ENCODE peak calls at places on chromosomes 11 and 22, in eight cellular contexts. I is cardiac fibroblast, X is epithelial cell of esophagus, Y is fibroblast of the aortic adventitia, C is AG10803, W is AG09309, A is HL-60, V is Peyer's patch. P is an unnamed sample.

GRCh38 chr22:50085211-50085999 is at the start of gene MLC1:
- DNase-seq in I (peak), X (peak), Y (peak), C (no peak), W (no peak), A (peak), V (no peak), P (peak)

GRCh38 chr11:88016392-88017020 is 158.7 kb downstream of the RAB38 start:
- DNase-seq in I (peak), X (peak), Y (peak), C (peak), W (peak), A (peak), V (no peak), P (no peak)

GRCh38 chr11:69251639-69252493 is 42.1 kb upstream of the MYEOV start:
- DNase-seq in I (no peak), X (no peak), Y (no peak), C (no peak), W (no peak), A (no peak), V (no peak), P (no peak)

GRCh38 chr11:131524186-131524585 is 153.8 kb downstream of the NTM start:
- DNase-seq in I (no peak), X (no peak), Y (no peak), C (no peak), W (no peak), A (no peak), V (no peak), P (no peak)

GRCh38 chr11:62851807-62852522 is 12.6 kb upstream of the WDR74 start:
- DNase-seq in I (no peak), X (no peak), Y (no peak), C (no peak), W (no peak), A (peak), V (no peak), P (no peak)

GRCh38 chr11:2686360-2687222 is 13.2 kb downstream of the KCNQ1OT1 start:
- DNase-seq in I (no peak), X (no peak), Y (no peak), C (no peak), W (no peak), A (no peak), V (peak), P (peak)

GRCh38 chr22:26494506-26494905 is 10.8 kb downstream of the SRRD start:
- DNase-seq in I (no peak), X (no peak), Y (no peak), C (no peak), W (no peak), A (no peak), V (no peak), P (no peak)

GRCh38 chr11:3162410-3163240 is 2.5 kb downstream of the OSBPL5 start:
- DNase-seq in I (no peak), X (no peak), Y (no peak), C (no peak), W (no peak), A (no peak), V (peak), P (peak)

GRCh38 chr11:77179048-77179447 is 51.0 kb downstream of the MYO7A start:
- DNase-seq in I (no peak), X (no peak), Y (no peak), C (no peak), W (no peak), A (no peak), V (no peak), P (no peak)

GRCh38 chr22:34886391-34886790 is 179.6 kb upstream of the ISX start:
- DNase-seq in I (no peak), X (no peak), Y (peak), C (peak), W (no peak), A (no peak), V (no peak), P (no peak)
- TF ChIP-seq CTCF in I (no peak), X (no peak), Y (no peak), C (no peak), W (no peak), A (no peak), V (no peak), P (no peak)

DNA sequence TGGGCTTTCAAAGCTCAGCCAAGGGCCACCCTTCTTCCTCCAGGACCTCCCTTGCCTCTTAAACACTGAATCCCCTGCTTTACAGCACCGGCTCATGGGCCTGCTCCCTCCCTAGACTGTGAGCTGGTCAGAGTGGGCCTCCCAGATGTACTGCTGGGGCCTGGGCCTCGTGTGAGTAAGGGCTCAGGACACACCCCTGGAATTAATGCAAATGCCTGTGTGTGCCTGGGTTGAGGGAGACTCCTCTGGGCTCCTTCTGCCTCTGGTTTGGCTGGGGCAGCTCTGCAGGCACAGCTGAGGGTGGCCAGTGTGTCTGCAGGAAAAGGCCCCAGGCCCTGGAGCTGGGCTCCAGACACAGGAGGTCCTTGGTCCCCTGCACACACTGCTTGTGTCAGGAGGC is 24.2 kb downstream of the ALX4 start:
- DNase-seq in I (no peak), X (no peak), Y (no peak), C (no peak), W (no peak), A (no peak), V (no peak), P (no peak)
- TF ChIP-seq CTCF in I (no peak), X (no peak), Y (no peak), C (no peak), W (no peak), A (no peak), V (no peak), P (no peak)

DNA sequence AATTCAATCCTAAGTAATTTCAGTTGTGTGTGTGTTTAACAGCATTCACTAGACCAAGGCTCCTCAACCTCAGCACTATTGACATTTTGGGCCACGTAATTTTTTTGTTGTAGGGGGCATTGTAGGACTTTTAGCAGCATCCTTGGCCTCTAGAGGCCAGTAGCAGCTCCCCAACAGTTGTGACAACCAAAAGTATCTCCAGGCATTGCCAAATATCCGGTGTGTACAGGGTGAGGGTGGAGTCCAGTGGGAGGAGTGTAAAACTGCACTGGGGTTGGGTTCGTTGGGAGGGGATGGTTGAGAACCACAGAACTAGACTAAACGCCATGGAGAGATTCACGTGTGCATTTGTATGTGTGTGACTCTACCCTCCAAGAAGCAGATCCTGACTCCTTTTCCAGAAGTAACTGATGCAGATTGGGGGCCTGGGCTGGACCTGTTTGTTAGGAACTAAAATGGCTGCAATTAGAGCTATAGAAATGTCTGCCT is 5.9 kb upstream of the PHF21A start:
- DNase-seq in I (peak), X (peak), Y (peak), C (peak), W (peak), A (peak), V (no peak), P (peak)
- TF ChIP-seq CTCF in I (peak), X (peak), Y (peak), C (peak), W (peak), A (peak), V (no peak), P (peak)

GRCh38 chr22:25068701-25069100 is 116.2 kb downstream of the KIAA1671 start:
- DNase-seq in I (no peak), X (no peak), Y (no peak), C (no peak), W (no peak), A (no peak), V (no peak), P (no peak)

GRCh38 chr22:25070870-25071465 is 118.5 kb downstream of the KIAA1671 start:
- DNase-seq in I (no peak), X (no peak), Y (peak), C (no peak), W (no peak), A (no peak), V (no peak), P (no peak)

GRCh38 chr22:25069426-25069757 is 116.9 kb downstream of the KIAA1671 start:
- DNase-seq in I (no peak), X (no peak), Y (no peak), C (no peak), W (no peak), A (no peak), V (no peak), P (no peak)

GRCh38 chr22:25071720-25072119 is 119.2 kb downstream of the KIAA1671 start:
- DNase-seq in I (no peak), X (no peak), Y (no peak), C (no peak), W (no peak), A (no peak), V (no peak), P (no peak)

DNA sequence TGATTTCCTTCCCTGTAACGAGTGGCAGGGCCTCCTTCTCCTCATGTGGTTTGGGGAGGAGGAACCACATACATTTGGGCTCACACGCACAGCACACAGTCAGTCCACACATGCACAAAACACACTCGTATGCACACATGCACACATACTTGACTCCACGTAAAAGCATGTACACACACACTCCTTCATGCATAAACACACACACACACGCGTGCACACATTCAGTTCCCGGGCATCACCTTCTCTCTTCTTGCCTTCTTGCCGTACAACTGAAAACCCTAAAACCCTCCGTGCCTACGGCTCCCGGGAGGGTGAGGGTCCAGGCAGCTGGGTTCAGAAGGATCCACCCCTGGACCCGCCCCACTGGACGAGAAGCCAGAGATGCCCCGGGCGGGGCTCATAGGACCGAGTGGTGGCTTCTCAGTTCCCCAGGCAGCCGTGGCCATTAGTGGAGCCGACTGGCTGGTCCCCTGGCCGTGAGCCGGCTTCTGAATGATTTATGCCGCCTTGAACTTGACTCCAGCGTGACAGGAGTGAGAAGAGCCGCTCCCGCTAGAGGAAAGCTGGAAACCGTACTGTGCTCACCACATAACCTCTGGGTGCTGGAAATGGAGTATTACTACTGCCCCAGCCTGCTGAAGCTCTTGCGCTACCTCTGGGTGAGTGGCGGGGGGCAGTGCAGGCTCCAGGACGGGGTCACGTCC is 117.4 kb downstream of the KIAA1671 start:
- DNase-seq in I (no peak), X (no peak), Y (peak), C (no peak), W (no peak), A (no peak), V (no peak), P (no peak)
- TF ChIP-seq CTCF in I (no peak), X (no peak), Y (no peak), C (no peak), W (no peak), A (no peak), V (no peak), P (no peak)

GRCh38 chr11:58926251-58926650 is 13.0 kb upstream of the GLYATL1 start:
- DNase-seq in I (no peak), X (no peak), Y (peak), C (no peak), W (no peak), A (no peak), V (no peak), P (no peak)

GRCh38 chr11:58924230-58924629 is 15.1 kb upstream of the GLYATL1 start:
- DNase-seq in I (no peak), X (no peak), Y (no peak), C (no peak), W (no peak), A (no peak), V (no peak), P (no peak)

GRCh38 chr11:58922475-58922874 is 16.8 kb upstream of the GLYATL1 start:
- DNase-seq in I (no peak), X (peak), Y (no peak), C (no peak), W (no peak), A (no peak), V (no peak), P (no peak)

GRCh38 chr11:58921778-58922390 is 17.4 kb upstream of the GLYATL1 start:
- DNase-seq in I (no peak), X (no peak), Y (no peak), C (no peak), W (no peak), A (no peak), V (no peak), P (no peak)

DNA sequence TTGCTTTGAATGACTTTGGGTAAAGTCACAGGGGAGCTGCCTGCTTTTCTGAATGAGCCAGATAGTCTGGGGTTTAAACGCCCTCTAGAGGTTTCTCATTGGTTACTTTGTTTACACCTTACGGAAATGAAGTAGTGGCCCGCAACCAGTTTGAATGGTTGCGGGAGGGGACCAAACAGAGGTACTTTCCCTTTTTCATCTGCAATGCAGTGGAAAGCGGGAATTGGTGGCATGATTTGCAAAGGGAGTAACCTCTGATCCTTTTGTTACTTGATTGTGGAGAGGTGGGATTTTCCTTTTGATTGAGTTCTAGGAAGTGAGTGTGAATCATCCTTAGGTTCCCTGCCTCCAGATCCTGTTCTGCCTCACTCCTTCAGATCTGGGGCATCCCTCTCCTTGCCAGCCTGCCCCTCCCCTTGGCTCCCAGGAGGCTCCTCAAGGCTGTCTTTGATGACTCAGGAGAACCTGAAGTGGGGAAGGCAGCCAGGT is 15.9 kb upstream of the GLYATL1 start:
- DNase-seq in I (peak), X (peak), Y (peak), C (peak), W (no peak), A (no peak), V (no peak), P (no peak)
- TF ChIP-seq CTCF in I (peak), X (peak), Y (peak), C (peak), W (peak), A (no peak), V (peak), P (peak)

DNA sequence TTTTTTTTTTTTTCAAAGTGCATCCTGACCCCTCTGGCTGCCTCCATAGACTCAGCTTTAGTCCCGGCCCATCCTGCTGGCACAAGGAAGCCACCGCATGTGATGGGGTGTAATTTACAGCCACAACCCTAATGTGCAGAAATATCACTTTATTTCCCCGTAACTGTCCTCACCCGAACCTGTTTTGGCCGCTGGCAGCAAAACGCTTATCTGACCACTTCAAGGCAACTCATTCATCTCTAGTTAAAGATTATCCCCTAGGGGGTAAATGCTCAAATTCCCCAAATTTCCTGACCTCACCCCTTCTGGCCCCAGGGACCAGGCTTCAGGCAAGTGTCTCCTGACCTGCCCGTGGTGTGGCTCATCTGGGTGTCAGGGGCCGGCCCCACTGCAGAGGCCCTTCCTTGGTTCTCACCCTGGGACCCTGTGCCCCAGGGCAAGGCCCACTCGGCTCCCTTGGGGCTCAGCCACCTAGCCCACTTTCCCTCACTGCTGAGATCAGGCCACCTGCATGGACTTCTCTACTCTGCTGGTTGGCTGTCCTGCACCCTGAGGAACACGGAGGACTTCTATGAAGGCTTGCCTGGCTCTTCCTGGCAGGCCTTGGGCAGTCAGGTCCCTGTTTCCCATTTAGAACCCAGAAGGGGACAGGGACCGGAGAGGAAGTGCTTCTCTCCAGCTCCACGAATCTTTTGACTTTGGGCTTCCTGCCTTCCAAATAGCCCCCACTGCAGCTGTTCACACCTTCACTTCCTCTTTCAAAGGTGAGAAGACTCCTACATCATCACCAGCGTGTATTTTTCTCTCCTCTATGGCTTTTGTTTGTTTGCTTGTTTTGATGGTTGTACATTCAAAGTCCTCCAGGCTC is 53.3 kb downstream of the WNT11 start:
- DNase-seq in I (no peak), X (no peak), Y (no peak), C (no peak), W (no peak), A (no peak), V (peak), P (no peak)
- TF ChIP-seq CTCF in I (no peak), X (no peak), Y (no peak), C (no peak), W (no peak), A (no peak), V (no peak), P (no peak)

GRCh38 chr22:21641795-21642583 is at the start of gene SDF2L1:
- DNase-seq in I (peak), X (peak), Y (peak), C (peak), W (peak), A (peak), V (peak), P (peak)

GRCh38 chr22:21639359-21639758 is 2.7 kb upstream of the SDF2L1 start:
- DNase-seq in I (no peak), X (no peak), Y (no peak), C (no peak), W (no peak), A (no peak), V (no peak), P (no peak)

GRCh38 chr22:21641417-21641794 is 696 bp upstream of the SDF2L1 start:
- DNase-seq in I (peak), X (peak), Y (peak), C (peak), W (no peak), A (no peak), V (peak), P (peak)

GRCh38 chr22:21642584-21643448 is 714 bp downstream of the SDF2L1 start:
- DNase-seq in I (peak), X (peak), Y (peak), C (peak), W (no peak), A (no peak), V (peak), P (no peak)

DNA sequence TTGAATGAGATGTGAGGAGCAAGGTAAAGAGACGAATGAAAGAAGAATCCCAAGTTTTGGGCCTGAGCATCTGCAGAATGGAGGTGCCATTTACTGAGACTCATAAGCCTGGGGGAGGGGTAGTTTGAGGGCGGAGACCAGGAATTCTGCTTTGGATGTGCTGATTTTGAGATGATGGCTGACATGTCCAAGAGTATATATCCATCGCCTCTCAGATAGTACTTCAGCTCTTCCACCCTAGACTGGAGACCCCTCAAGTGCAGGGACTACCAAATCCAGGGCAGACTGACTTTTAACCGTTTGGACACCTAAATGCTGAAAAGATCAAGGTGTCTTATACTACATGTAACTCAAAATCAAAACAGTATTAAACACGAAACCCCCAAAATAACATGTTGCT is 1.3 kb upstream of the SDF2L1 start:
- DNase-seq in I (no peak), X (no peak), Y (no peak), C (no peak), W (no peak), A (no peak), V (no peak), P (no peak)
- TF ChIP-seq CTCF in I (no peak), X (no peak), Y (no peak), C (no peak), W (no peak), A (no peak), V (no peak), P (no peak)

GRCh38 chr22:37690901-37691504 is 4.9 kb downstream of the NOL12 start:
- DNase-seq in I (no peak), X (peak), Y (no peak), C (no peak), W (no peak), A (no peak), V (no peak), P (no peak)

GRCh38 chr22:37701121-37701786 is 4.4 kb downstream of the TRIOBP start:
- DNase-seq in I (peak), X (no peak), Y (peak), C (no peak), W (no peak), A (peak), V (no peak), P (no peak)

GRCh38 chr22:37692627-37693285 is 4.1 kb upstream of the TRIOBP start:
- DNase-seq in I (no peak), X (no peak), Y (no peak), C (no peak), W (no peak), A (no peak), V (no peak), P (no peak)

GRCh38 chr22:37697540-37697835 is 640 bp downstream of the TRIOBP start:
- DNase-seq in I (no peak), X (no peak), Y (no peak), C (no peak), W (no peak), A (no peak), V (no peak), P (no peak)

GRCh38 chr22:37696657-37697539 is at the start of gene TRIOBP:
- DNase-seq in I (peak), X (peak), Y (peak), C (peak), W (peak), A (no peak), V (peak), P (peak)
- TF ChIP-seq CTCF in I (peak), X (peak), Y (peak), C (peak), W (peak), A (no peak), V (peak), P (peak)

GRCh38 chr11:65278351-65278750 is 16.6 kb downstream of the POLA2 start:
- DNase-seq in I (peak), X (no peak), Y (peak), C (peak), W (no peak), A (no peak), V (no peak), P (no peak)

GRCh38 chr11:65279713-65280459 is 18.1 kb downstream of the POLA2 start:
- DNase-seq in I (peak), X (peak), Y (peak), C (peak), W (peak), A (no peak), V (no peak), P (no peak)

GRCh38 chr11:65275906-65276305 is 14.1 kb downstream of the POLA2 start:
- DNase-seq in I (no peak), X (no peak), Y (no peak), C (no peak), W (no peak), A (no peak), V (no peak), P (no peak)

GRCh38 chr11:65277878-65278277 is 16.1 kb downstream of the POLA2 start:
- DNase-seq in I (no peak), X (no peak), Y (no peak), C (no peak), W (no peak), A (no peak), V (no peak), P (no peak)

GRCh38 chr11:65274734-65275682 is 13.2 kb downstream of the POLA2 start:
- DNase-seq in I (peak), X (peak), Y (peak), C (peak), W (peak), A (no peak), V (no peak), P (peak)
- TF ChIP-seq CTCF in I (peak), X (peak), Y (peak), C (peak), W (peak), A (peak), V (peak), P (peak)

P was measured in CD14-positive monocyte.